ENCODE peak calls at places on chromosomes 3 and 15, in seven cellular contexts. N is fibroblast of lung, Z is stomach, S is cardiac muscle cell, U is WERI-Rb-1, I is heart right ventricle, R is neural progenitor cell. X is an unnamed sample.

GRCh38 chr15:51172190-51172589 is 77.5 kb upstream of the TNFAIP8L3 start:
- DNase-seq in N (peak; percentile 57), Z (no peak), S (peak; percentile 79), U (no peak), I (no peak), R (no peak), X (no peak)

GRCh38 chr3:105353485-105354161 is 13.1 kb upstream of the ALCAM start:
- DNase-seq in N (peak; percentile 73), Z (no peak), S (peak; percentile 78), U (no peak), I (no peak), R (peak; percentile 54), X (peak; percentile 29)

GRCh38 chr15:31338879-31339557 is 12.4 kb downstream of the KLF13 start:
- DNase-seq in N (peak; percentile 83), Z (no peak), S (peak; percentile 86), U (no peak), I (peak; percentile 88), R (no peak), X (peak; percentile 79)

GRCh38 chr3:54760226-54760625 is 167.6 kb downstream of the LRTM1 start:
- DNase-seq in N (peak; percentile 43), Z (no peak), S (no peak), U (no peak), I (no peak), R (no peak), X (no peak)

GRCh38 chr3:108287146-108287545 is 9.2 kb upstream of the HHLA2 start:
- DNase-seq in N (no peak), Z (no peak), S (no peak), U (no peak), I (no peak), R (no peak), X (no peak)

GRCh38 chr3:11583226-11583625 is 60.5 kb downstream of the VGLL4 start:
- DNase-seq in N (no peak), Z (no peak), S (peak; percentile 53), U (no peak), I (no peak), R (no peak), X (no peak)

GRCh38 chr3:155382396-155383042 is 89.0 kb upstream of the STRIT1 start:
- DNase-seq in N (peak; percentile 51), Z (peak; percentile 82), S (peak; percentile 68), U (peak; percentile 78), I (peak; percentile 68), R (peak; percentile 91), X (peak; percentile 67)

GRCh38 chr3:113719294-113719693 is 22.9 kb upstream of the USF3 start:
- DNase-seq in N (no peak), Z (no peak), S (no peak), U (no peak), I (no peak), R (no peak), X (no peak)

GRCh38 chr3:39977058-39977794 is 167.8 kb downstream of the MYRIP start:
- DNase-seq in N (no peak), Z (no peak), S (no peak), U (no peak), I (no peak), R (no peak), X (no peak)

GRCh38 chr15:69400850-69401249 is 13.3 kb upstream of the KIF23 start:
- DNase-seq in N (no peak), Z (no peak), S (no peak), U (no peak), I (no peak), R (no peak), X (no peak)

GRCh38 chr15:57220220-57220619 is 156.1 kb upstream of the CGNL1 start:
- DNase-seq in N (peak; percentile 77), Z (no peak), S (peak; percentile 68), U (no peak), I (no peak), R (no peak), X (no peak)

GRCh38 chr3:23341147-23341838 is 138.2 kb downstream of the UBE2E2 start:
- DNase-seq in N (no peak), Z (no peak), S (no peak), U (no peak), I (no peak), R (no peak), X (no peak)

GRCh38 chr15:62360286-62360685 is 195.2 kb upstream of the C2CD4B start:
- DNase-seq in N (no peak), Z (no peak), S (no peak), U (no peak), I (no peak), R (no peak), X (no peak)

GRCh38 chr3:55534876-55535275 is 47.8 kb upstream of the WNT5A start:
- DNase-seq in N (peak; percentile 20), Z (no peak), S (no peak), U (no peak), I (no peak), R (no peak), X (no peak)

GRCh38 chr3:14434105-14434504 is 31.7 kb downstream of the SLC6A6 start:
- DNase-seq in N (peak; percentile 72), Z (peak; percentile 52), S (peak; percentile 58), U (no peak), I (no peak), R (no peak), X (no peak)

GRCh38 chr15:86337071-86337470 is 257.4 kb downstream of the AGBL1 start:
- DNase-seq in N (no peak), Z (no peak), S (no peak), U (no peak), I (no peak), R (no peak), X (no peak)

GRCh38 chr15:82139823-82140268 is 94.0 kb upstream of the MEX3B start:
- DNase-seq in N (peak; percentile 58), Z (no peak), S (peak; percentile 72), U (no peak), I (no peak), R (peak; percentile 60), X (no peak)

GRCh38 chr15:96849501-96849900 is 519.0 kb downstream of the NR2F2 start:
- DNase-seq in N (peak; percentile 63), Z (no peak), S (peak; percentile 47), U (no peak), I (no peak), R (no peak), X (no peak)

GRCh38 chr15:90033006-90033405 is 31.9 kb downstream of the ZNF710 start:
- DNase-seq in N (no peak), Z (no peak), S (no peak), U (peak; percentile 67), I (no peak), R (no peak), X (peak; percentile 0)

GRCh38 chr3:83849331-83849730 is 1109.5 kb upstream of the CADM2 start:
- DNase-seq in N (peak; percentile 68), Z (no peak), S (no peak), U (no peak), I (no peak), R (no peak), X (no peak)

GRCh38 chr3:27311400-27311799 is 57.8 kb downstream of the NEK10 start:
- DNase-seq in N (peak; percentile 95), Z (no peak), S (peak; percentile 54), U (no peak), I (no peak), R (peak; percentile 19), X (no peak)

GRCh38 chr15:93180656-93181055 is 91.6 kb upstream of the RGMA start:
- DNase-seq in N (no peak), Z (no peak), S (no peak), U (no peak), I (no peak), R (peak; percentile 59), X (no peak)
- H3K27ac ChIP-seq in N (no peak overlapping the region), Z (no peak overlapping the region), S (no peak overlapping the region), U (no peak overlapping the region), I (no peak overlapping the region), R (no peak overlapping the region), X (no peak overlapping the region)

GRCh38 chr3:53286727-53287412 is 31.0 kb upstream of the TKT start:
- DNase-seq in N (peak; percentile 73), Z (no peak), S (peak; percentile 35), U (no peak), I (no peak), R (peak; percentile 35), X (no peak)
- H3K36me3 ChIP-seq in N (peaks cover 3% of the 10 kb centered on the region), Z (peaks cover 13% of the 10 kb centered on the region), S (peaks cover 41% of the 10 kb centered on the region), U (peaks cover 28% of the 10 kb centered on the region), I (peaks cover 28% of the 10 kb centered on the region), R (peaks cover 6% of the 10 kb centered on the region), X (peaks cover 46% of the 10 kb centered on the region)

GRCh38 chr3:71226565-71227281 is 356.8 kb downstream of the FOXP1 start:
- DNase-seq in N (peak; percentile 78), Z (no peak), S (peak; percentile 56), U (no peak), I (peak; percentile 71), R (no peak), X (peak; percentile 72)

GRCh38 chr3:71227344-71227743 is 356.2 kb downstream of the FOXP1 start:
- DNase-seq in N (peak; percentile 37), Z (no peak), S (no peak), U (no peak), I (no peak), R (no peak), X (no peak)

GRCh38 chr3:71225951-71226564 is 357.5 kb downstream of the FOXP1 start:
- DNase-seq in N (no peak), Z (no peak), S (no peak), U (no peak), I (peak; percentile 21), R (no peak), X (no peak)

GRCh38 chr3:71228156-71228885 is 355.2 kb downstream of the FOXP1 start:
- DNase-seq in N (no peak), Z (no peak), S (no peak), U (no peak), I (no peak), R (no peak), X (no peak)

DNA sequence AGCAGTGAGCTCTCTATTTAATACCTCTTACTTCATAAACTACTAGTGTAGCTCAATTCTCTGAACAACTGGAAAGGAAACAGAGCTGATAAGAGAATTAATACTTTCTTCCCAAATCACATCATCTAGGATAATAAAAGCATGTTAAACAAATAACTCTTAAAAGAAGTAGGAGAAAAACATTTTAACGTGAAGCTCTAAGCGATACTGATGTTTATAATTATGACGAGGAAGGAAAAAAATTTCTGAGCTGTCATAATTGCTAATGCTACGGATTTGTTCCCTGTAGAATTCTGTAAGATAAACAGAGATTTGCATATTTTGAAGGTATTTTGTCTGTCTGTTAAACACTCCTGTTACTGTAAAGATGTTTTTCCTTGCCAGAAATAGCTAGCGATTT is 358.2 kb downstream of the FOXP1 start:
- DNase-seq in N (no peak), Z (no peak), S (no peak), U (no peak), I (no peak), R (no peak), X (no peak)
- H3K27ac ChIP-seq in N (peak overlapping the region; percentile 71), Z (peak overlapping the region; percentile 64), S (no peak overlapping the region), U (no peak overlapping the region), I (peak overlapping the region; percentile 80), R (no peak overlapping the region), X (peak overlapping the region; percentile 80)

DNA sequence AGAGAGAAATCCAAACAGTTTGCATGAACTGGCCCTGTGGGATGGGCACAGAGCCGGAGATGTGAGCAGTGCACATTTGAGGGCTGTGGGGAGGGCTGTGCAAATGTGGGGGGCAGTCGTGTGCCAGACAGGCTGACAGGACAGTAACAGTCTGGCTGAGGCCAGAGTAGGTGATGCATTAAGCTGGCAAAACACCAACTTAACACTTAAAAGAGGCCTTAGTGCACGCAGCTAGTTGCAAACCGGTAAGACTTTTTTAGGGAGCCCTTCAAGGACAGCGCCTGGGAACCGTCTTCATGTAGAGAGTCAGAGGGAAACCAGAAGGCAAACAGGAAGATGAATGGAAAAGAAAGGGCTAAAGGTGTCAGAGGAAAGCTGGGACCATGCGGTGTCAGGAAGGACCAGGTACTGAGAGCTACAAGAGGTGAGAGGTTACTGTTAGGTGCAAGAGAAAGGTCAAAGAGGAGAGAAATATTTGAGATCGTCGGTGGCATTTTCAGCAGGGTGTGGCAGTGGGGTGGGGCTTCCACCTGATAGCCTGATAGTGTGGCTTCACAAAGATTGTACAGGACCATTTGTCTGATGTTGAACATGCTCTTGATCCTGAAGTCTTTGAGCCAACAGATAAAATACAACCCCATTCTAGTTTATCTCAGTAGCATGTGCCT is 30.0 kb upstream of the CHD2 start:
- DNase-seq in N (peak; percentile 38), Z (no peak), S (peak; percentile 22), U (no peak), I (no peak), R (no peak), X (no peak)
- H3K36me3 ChIP-seq in N (no peaks in the 10 kb centered on the region), Z (no peaks in the 10 kb centered on the region), S (no peaks in the 10 kb centered on the region), U (no peaks in the 10 kb centered on the region), I (no peaks in the 10 kb centered on the region), R (no peaks in the 10 kb centered on the region), X (no peaks in the 10 kb centered on the region)

X was measured in tibial artery.